ENCODE peak calls at places on chromosome 2, in six cellular contexts. P is K562, X is GM12878, W is HepG2, T is HCT116, I is H1. B is an unnamed sample.

GRCh38 chr2:11717623-11718022 is 28.8 kb upstream of the LPIN1 start:
- DNase-seq in W (no peak), P (no peak), I (no peak), X (no peak), T (no peak), B (no peak)

GRCh38 chr2:17901246-17901645 is 22.8 kb downstream of the KCNS3 start:
- DNase-seq in P (no peak), T (no peak), W (no peak), I (no peak), X (no peak), B (no peak)

GRCh38 chr2:179605341-179605740 is 256.1 kb downstream of the ZNF385B start:
- DNase-seq in X (no peak), T (no peak), I (no peak), W (no peak), P (no peak), B (no peak)

GRCh38 chr2:36362291-36362690 is 6.7 kb downstream of the CRIM1 start:
- DNase-seq in T (no peak), X (no peak), W (no peak), P (no peak), I (no peak), B (no peak)

GRCh38 chr2:20643826-20644225 is 7.1 kb downstream of the HS1BP3 start:
- DNase-seq in X (no peak), I (no peak), P (no peak), T (no peak), W (no peak), B (no peak)

GRCh38 chr2:27118525-27119329 is at the start of gene CGREF1:
- DNase-seq in I (no peak), T (no peak), W (no peak), P (no peak), X (no peak), B (no peak)

GRCh38 chr2:121977326-121977725 is 221.9 kb downstream of the TSN start:
- DNase-seq in T (no peak), I (no peak), P (no peak), W (no peak), X (no peak), B (no peak)

GRCh38 chr2:18976112-18976961 is 382.1 kb downstream of the OSR1 start:
- DNase-seq in P (no peak), X (no peak), W (no peak), T (no peak), I (no peak), B (no peak)

GRCh38 chr2:55419236-55419513 is 481 bp downstream of the CCDC88A start:
- DNase-seq in X (no peak), I (no peak), W (no peak), P (peak), T (no peak), B (peak)

GRCh38 chr2:119544075-119545031 is at the start of gene CFAP221:
- DNase-seq in I (no peak), W (peak), P (peak), T (peak), X (no peak), B (peak)

GRCh38 chr2:236359426-236359825 is 95.2 kb upstream of the ASB18 start:
- DNase-seq in T (no peak), W (no peak), X (no peak), I (no peak), P (no peak), B (no peak)

GRCh38 chr2:29059612-29060011 is 14.7 kb downstream of the PCARE start:
- DNase-seq in W (no peak), T (no peak), I (no peak), X (no peak), P (no peak), B (no peak)

GRCh38 chr2:134216152-134216829 is 37.6 kb upstream of the MGAT5 start:
- DNase-seq in P (no peak), T (no peak), I (no peak), X (no peak), W (no peak), B (no peak)

GRCh38 chr2:121038831-121039230 is 246.2 kb downstream of the TFCP2L1 start:
- DNase-seq in W (no peak), I (no peak), X (no peak), T (no peak), P (no peak), B (no peak)

GRCh38 chr2:203743441-203743932 is 37.0 kb downstream of the CD28 start:
- DNase-seq in I (no peak), W (no peak), T (no peak), X (no peak), P (no peak), B (no peak)

GRCh38 chr2:11236335-11236734 is 81.1 kb downstream of the SLC66A3 start:
- DNase-seq in T (no peak), I (no peak), W (no peak), P (peak), X (no peak), B (no peak)

GRCh38 chr2:187526776-187527175 is 27.5 kb downstream of the TFPI start:
- DNase-seq in W (no peak), T (no peak), X (no peak), P (no peak), I (no peak), B (no peak)
- H3K4me3 ChIP-seq in W (no peak), T (no peak), X (no peak), P (no peak), I (no peak), B (no peak)

DNA sequence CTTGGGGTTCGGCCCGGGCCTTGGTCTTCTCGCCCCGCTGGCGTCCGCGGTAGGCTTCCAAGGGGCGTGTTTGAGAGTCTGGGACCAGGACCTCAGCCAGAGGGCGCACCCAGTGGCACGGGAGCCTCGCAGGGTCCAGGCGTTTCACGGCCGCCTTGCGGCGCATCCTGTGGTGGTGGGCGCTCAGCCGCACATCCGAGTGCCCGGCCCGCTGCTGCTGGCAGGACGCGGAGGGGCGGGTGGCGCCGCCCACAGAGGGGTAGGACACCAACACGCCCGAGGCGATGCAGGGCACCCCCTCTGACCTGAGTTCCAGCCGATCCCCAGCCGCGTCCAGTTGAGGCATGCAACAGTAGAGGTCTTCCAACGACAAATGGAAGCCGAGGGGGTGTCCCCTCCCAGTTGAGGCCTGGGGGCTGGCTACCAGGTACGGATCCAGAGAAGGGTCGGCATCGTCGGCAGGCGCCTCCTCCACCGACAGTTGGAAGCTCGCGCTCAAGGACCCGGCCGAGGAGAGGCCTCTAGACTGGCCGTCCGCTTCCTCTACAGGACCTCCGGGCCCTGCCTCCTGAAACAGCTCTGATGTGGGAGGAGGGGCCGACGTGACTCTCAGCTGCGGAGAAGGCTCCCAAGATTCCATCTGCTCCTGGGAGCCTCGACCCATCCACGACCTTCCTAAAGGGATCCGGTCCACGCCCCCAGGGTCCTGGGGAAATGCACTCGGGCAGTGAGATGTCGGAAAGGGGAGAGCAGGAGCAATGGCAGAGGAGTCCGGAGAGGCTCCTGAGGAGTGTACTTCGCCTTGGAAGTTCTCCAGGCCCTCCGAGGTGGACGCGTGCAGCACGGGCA is 6.3 kb downstream of the C2orf81 start:
- DNase-seq in X (no peak), P (no peak), I (no peak), W (no peak), T (no peak), B (no peak)
- TF ChIP-seq ZNF274 in X (no peak), P (no peak), I (no peak), W (no peak), T (no peak), B (no peak)

GRCh38 chr2:102141915-102142828 is at the start of gene IL1R1:
- DNase-seq in I (no peak), X (no peak), T (no peak), P (peak), W (peak), B (no peak)
- H3K4me3 ChIP-seq in I (peak), X (no peak), T (peak), P (peak), W (peak), B (peak)

DNA sequence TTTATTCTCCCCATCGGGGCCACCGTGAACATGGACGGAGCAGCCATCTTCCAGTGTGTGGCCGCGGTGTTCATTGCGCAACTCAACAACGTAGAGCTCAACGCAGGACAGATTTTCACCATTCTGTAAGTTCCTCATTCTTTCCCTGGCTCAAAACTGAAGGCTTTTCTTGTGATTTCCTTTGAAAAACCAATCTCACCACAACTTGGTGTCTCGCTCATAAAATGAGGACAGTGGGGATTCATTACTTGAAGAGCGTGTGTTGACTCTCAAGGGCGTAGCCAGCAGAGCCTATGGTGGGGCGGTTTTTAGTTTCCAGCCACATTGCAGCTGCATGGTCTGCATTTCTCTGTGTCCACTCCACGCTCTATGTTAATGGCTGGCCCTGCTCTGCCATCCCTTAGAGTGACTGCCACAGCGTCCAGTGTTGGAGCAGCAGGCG is 29.0 kb downstream of the SLC1A4 start:
- DNase-seq in T (no peak), W (no peak), X (no peak), P (no peak), I (no peak), B (no peak)
- TF ChIP-seq ZNF274 in T (no peak), W (no peak), X (no peak), P (no peak), I (no peak), B (no peak)

DNA sequence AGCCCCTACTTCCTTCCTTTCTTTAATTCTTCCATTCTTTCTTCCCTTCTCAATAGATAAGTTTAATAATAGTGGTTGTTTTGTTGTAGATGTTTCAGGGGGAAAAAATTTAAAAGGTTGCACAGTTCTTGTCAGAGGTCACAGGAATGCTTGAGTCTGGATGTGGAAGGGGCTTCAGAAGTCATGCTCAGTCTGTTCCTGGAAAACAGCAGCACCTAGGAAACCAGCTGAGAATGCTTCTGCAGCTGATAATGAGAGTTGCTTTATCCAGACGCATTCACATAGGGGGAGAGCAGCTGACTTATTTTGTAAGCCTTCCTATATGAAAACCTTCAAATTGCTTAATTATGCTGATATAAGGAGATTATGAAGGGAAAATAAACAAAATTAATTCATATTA is 235.4 kb downstream of the GULP1 start:
- DNase-seq in I (no peak), P (no peak), X (no peak), T (no peak), W (no peak), B (no peak)
- H3K4me3 ChIP-seq in I (no peak), P (no peak), X (no peak), T (no peak), W (no peak), B (no peak)

GRCh38 chr2:43848174-43848573 is 9.4 kb downstream of the ABCG8 start:
- DNase-seq in W (no peak), P (peak), I (no peak), T (peak), X (no peak), B (no peak)

GRCh38 chr2:43842866-43843226 is 4.1 kb downstream of the ABCG8 start:
- DNase-seq in P (peak), X (no peak), I (no peak), T (no peak), W (no peak), B (no peak)

GRCh38 chr2:43841949-43842865 is 3.4 kb downstream of the ABCG8 start:
- DNase-seq in I (no peak), T (no peak), W (peak), X (no peak), P (peak), B (no peak)

GRCh38 chr2:43846140-43846793 is 7.5 kb downstream of the ABCG8 start:
- DNase-seq in I (no peak), X (no peak), T (no peak), P (no peak), W (no peak), B (no peak)

GRCh38 chr2:43845181-43845580 is 6.4 kb downstream of the ABCG8 start:
- DNase-seq in P (peak), W (no peak), I (no peak), X (no peak), T (no peak), B (no peak)
- TF ChIP-seq ZNF274 in P (no peak), W (no peak), I (no peak), X (no peak), T (no peak), B (no peak)

GRCh38 chr2:187552381-187552780 is 1.9 kb downstream of the TFPI start:
- DNase-seq in P (no peak), T (no peak), X (no peak), I (no peak), W (no peak), B (no peak)
- H3K4me3 ChIP-seq in P (peak), T (no peak), X (no peak), I (no peak), W (peak), B (no peak)